ENCODE peak calls at places on chromosomes 5 and 9, in five cellular contexts. B is breast epithelium, Z is A549, P is adrenal gland, F is endothelial cell of umbilical vein. E is an unnamed sample.

GRCh38 chr9:130927995-130928900 is 10.8 kb downstream of the FIBCD1 start:
- DNase-seq in B (no peak), Z (peak), P (peak), F (peak), E (peak)

GRCh38 chr9:123399803-123400378 is 43.9 kb downstream of the CRB2 start:
- DNase-seq in B (no peak), Z (peak), P (no peak), F (peak), E (no peak)

GRCh38 chr9:106860731-106861584 is 2.0 kb upstream of the ZNF462 start:
- DNase-seq in B (peak), Z (no peak), P (peak), F (peak), E (no peak)

GRCh38 chr9:3659647-3660046 is 133.8 kb upstream of the RFX3 start:
- DNase-seq in B (no peak), Z (no peak), P (no peak), F (no peak), E (no peak)

GRCh38 chr9:79817469-79818004 is 245.8 kb downstream of the TLE4 start:
- DNase-seq in B (no peak), Z (no peak), P (peak), F (no peak), E (no peak)

GRCh38 chr9:6045364-6045763 is 29.9 kb upstream of the RANBP6 start:
- DNase-seq in B (no peak), Z (no peak), P (no peak), F (no peak), E (no peak)

GRCh38 chr9:16461851-16462250 is 408.6 kb downstream of the BNC2 start:
- DNase-seq in B (no peak), Z (no peak), P (no peak), F (no peak), E (no peak)

GRCh38 chr5:168685566-168685965 is 106.4 kb upstream of the PANK3 start:
- DNase-seq in B (no peak), Z (no peak), P (no peak), F (no peak), E (no peak)

GRCh38 chr5:159089675-159090074 is 10.0 kb downstream of the EBF1 start:
- DNase-seq in B (no peak), Z (no peak), P (no peak), F (no peak), E (no peak)

GRCh38 chr5:6856658-6857057 is 143.4 kb downstream of the TENT4A start:
- DNase-seq in B (no peak), Z (no peak), P (peak), F (no peak), E (no peak)

GRCh38 chr9:92055624-92056023 is 59.6 kb downstream of the SPTLC1 start:
- DNase-seq in B (no peak), Z (no peak), P (no peak), F (no peak), E (no peak)

GRCh38 chr5:56479701-56480304 is 246.7 kb upstream of the ANKRD55 start:
- DNase-seq in B (no peak), Z (no peak), P (peak), F (peak), E (no peak)

GRCh38 chr9:34253460-34253837 is 74.6 kb downstream of the UBAP1 start:
- DNase-seq in B (no peak), Z (no peak), P (peak), F (no peak), E (no peak)

GRCh38 chr9:72537671-72538070 is 16.3 kb downstream of the TMC1 start:
- DNase-seq in B (no peak), Z (no peak), P (no peak), F (no peak), E (no peak)

GRCh38 chr5:131536211-131536826 is 98.7 kb downstream of the RAPGEF6 start:
- DNase-seq in B (no peak), Z (no peak), P (no peak), F (peak), E (no peak)

GRCh38 chr9:133533878-133534277 is 626 bp upstream of the ADAMTSL2 start:
- DNase-seq in B (no peak), Z (no peak), P (no peak), F (no peak), E (no peak)

GRCh38 chr5:130323804-130324454 is 419.7 kb downstream of the CHSY3 start:
- DNase-seq in B (no peak), Z (no peak), P (no peak), F (peak), E (no peak)

GRCh38 chr9:127169507-127169883 is 47.1 kb upstream of the ANGPTL2 start:
- DNase-seq in B (no peak), Z (no peak), P (no peak), F (no peak), E (no peak)

GRCh38 chr9:127172066-127172707 is 49.8 kb upstream of the ANGPTL2 start:
- DNase-seq in B (peak), Z (no peak), P (no peak), F (no peak), E (no peak)

GRCh38 chr9:127170652-127171051 is 48.2 kb upstream of the ANGPTL2 start:
- DNase-seq in B (no peak), Z (no peak), P (no peak), F (no peak), E (no peak)

GRCh38 chr9:127168756-127169506 is 46.5 kb upstream of the ANGPTL2 start:
- DNase-seq in B (no peak), Z (no peak), P (no peak), F (no peak), E (no peak)

GRCh38 chr9:127170049-127170448 is 47.6 kb upstream of the ANGPTL2 start:
- DNase-seq in B (no peak), Z (no peak), P (no peak), F (no peak), E (no peak)
- TF ChIP-seq POLR2A in B (no peak), Z (no peak), P (no peak), F (no peak), E (no peak)

GRCh38 chr9:89463986-89464901 is 33.7 kb downstream of the SEMA4D start:
- DNase-seq in B (peak), Z (no peak), P (peak), F (no peak), E (no peak)
- TF ChIP-seq POLR2A in B (no peak), Z (no peak), P (no peak), F (no peak), E (no peak)

GRCh38 chr9:96875460-96876142 is 21.3 kb upstream of the ZNF782 start:
- DNase-seq in B (no peak), Z (peak), P (peak), F (peak), E (peak)
- TF ChIP-seq POLR2A in B (no peak), Z (no peak), P (no peak), F (no peak), E (no peak)

DNA sequence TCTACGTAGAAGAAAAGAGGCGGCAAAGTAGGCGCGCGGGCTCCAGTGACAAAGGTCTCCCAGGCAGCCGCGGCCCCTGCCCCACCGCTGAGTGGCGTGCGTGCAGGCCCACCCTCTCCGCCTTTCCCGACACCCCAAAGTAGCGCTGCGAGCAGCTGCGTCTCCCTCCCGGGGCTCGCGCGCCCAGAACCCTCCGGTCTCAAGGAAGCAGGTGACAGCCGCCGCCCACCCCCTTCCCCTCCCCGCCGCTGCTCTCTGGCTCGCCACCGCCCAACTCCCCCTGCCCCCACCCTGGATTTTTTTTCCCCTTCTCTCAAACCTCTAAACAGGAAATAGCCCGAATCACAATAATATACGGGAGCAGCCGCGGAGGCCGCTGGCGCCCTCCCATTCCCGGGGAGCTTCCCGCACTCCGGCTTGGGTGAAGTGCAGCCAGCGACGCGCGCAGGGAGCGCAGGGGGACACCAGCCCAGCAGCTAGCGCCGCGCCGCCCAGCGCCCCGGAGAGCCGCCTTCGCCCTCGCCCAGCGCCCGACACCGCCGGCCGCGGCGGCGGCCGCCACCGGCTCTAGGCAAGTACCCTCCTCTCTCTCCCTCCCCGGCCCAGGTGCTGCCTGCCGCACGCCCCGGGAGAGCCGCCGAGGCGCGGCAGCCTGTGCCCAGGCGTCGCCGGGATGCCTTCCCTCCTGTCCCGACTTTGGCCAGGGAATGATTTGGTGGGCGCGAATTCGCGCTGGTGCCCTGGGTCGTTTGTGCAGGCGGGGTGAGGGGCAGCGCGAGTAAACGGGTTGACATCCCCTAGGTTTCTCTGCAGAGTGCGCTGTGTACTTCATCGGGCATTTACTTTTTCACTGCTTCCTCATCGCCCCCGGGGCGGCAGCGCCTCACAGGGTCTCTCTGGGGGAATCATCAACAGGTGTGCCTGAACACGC is 52.7 kb upstream of the TJP2 start:
- DNase-seq in B (peak), Z (peak), P (peak), F (peak), E (peak)
- TF ChIP-seq POLR2A in B (no peak), Z (no peak), P (no peak), F (peak), E (no peak)

GRCh38 chr5:18686253-18686652 is 1052.0 kb downstream of the TAF11L14 start:
- DNase-seq in B (no peak), Z (no peak), P (no peak), F (no peak), E (no peak)

DNA sequence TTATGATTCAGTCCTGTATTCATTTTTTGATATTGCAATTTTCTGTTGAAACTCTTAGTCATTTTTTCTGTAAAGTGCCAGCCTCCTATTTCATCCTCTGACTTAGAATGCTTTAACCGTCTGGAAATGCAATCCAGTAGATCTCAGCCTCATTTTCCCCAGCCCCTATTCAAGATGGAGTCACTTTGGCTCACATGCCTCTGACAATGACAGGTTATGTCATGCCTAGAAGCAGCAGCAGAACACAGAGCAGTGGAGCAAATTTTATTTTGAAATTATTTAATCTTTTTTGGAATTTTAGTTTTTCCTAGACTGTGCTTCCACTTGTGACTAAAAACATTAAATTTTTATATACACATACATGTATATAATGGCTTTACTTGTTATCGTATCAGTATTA is 1053.2 kb downstream of the TAF11L14 start:
- DNase-seq in B (no peak), Z (no peak), P (no peak), F (no peak), E (no peak)
- TF ChIP-seq POLR2A in B (no peak), Z (no peak), P (no peak), F (no peak), E (no peak)

GRCh38 chr9:94030318-94031179 is 53.7 kb upstream of the PTPDC1 start:
- DNase-seq in B (peak), Z (peak), P (peak), F (peak), E (peak)
- TF ChIP-seq POLR2A in B (no peak), Z (peak), P (peak), F (peak), E (peak)

GRCh38 chr9:22100626-22101025 is 91.5 kb upstream of the CDKN2B start:
- DNase-seq in B (no peak), Z (no peak), P (no peak), F (no peak), E (no peak)
- TF ChIP-seq POLR2A in B (no peak), Z (no peak), P (no peak), F (no peak), E (no peak)

DNA sequence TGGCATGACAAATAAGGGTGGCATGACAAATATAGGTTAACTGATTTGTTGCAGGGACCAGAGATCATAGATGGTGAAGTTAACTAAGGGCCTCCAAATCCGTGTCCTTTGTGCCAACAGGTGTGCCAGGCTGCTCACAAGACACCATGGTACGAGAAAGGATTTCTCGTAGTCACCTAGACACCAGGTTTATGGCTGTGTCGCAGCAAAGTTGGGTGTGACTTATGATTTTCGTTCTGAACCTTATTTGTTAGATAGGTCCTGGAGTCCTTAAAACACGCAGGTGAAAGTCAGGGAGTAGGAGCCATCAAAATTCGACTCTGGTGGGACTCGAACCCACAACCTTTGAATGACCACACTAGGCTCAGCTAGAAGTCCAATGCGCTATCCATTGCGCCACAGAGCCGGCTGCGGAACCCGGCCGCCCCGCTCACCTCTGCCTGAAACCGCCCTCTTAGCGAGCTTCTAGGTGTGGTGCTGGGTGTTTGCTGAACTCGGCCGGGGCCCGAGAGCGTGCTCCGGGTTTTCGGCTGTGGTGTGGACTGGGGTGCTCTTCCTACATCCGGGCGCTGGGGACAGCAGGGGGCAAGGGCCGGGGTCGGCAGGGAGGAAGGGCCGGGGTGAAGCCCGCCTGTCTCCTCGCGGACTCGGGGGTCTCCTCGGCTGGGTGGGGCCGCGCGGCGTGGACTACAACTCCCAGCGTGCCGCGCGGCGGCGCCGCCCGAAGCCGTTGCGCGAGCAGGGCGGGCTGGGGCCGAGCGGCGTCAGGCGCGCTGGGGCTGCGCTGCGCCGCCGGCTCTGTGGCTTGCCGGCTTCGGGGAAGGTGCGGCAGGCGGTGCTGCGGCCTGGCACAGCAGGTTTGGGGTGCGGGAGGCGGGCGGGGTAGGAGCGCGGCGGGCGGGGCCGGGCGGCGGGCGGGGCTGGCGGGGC is at the start of gene SLC27A4:
- DNase-seq in B (peak), Z (peak), P (peak), F (peak), E (peak)
- TF ChIP-seq POLR2A in B (no peak), Z (peak), P (peak), F (peak), E (peak)